ENCODE peak calls at places on chromosomes 13 and 19, in four cellular contexts. Q, X, M and T are unnamed samples.

GRCh38 chr13:110233181-110233641 is 73.7 kb downstream of the COL4A1 start:
- DNase-seq in X (peak; percentile 95), Q (peak; percentile 75), M (peak; percentile 68), T (no peak)

GRCh38 chr19:47023448-47023794 is 3.8 kb downstream of the NPAS1 start:
- DNase-seq in X (no peak), M (no peak), Q (no peak), T (no peak)

GRCh38 chr13:38348890-38349289 is 761 bp upstream of the UFM1 start:
- DNase-seq in Q (no peak), M (no peak), X (no peak), T (no peak)

GRCh38 chr19:56751078-56751489 is 79.5 kb upstream of the ZNF835 start:
- DNase-seq in Q (no peak), M (no peak), X (no peak), T (no peak)

GRCh38 chr13:106597190-106597589 is 29.3 kb upstream of the ARGLU1 start:
- DNase-seq in X (no peak), Q (no peak), M (peak; percentile 85), T (no peak)

GRCh38 chr13:99053636-99054233 is 75.9 kb upstream of the DOCK9 start:
- DNase-seq in M (no peak), X (no peak), Q (no peak), T (no peak)

GRCh38 chr13:43444085-43444484 is 342.7 kb downstream of the ENOX1 start:
- DNase-seq in X (no peak), M (no peak), Q (no peak), T (no peak)

GRCh38 chr19:40721140-40721486 is 4.2 kb downstream of the ITPKC start:
- DNase-seq in M (no peak), Q (no peak), X (no peak), T (no peak)

GRCh38 chr13:103156346-103156998 is 90.3 kb upstream of the SLC10A2 start:
- DNase-seq in Q (no peak), X (no peak), M (no peak), T (no peak)

GRCh38 chr19:35349614-35350521 is 2.2 kb downstream of the FFAR1 start:
- DNase-seq in X (no peak), Q (peak; percentile 68), M (no peak), T (no peak)

GRCh38 chr19:12791345-12792047 is at the start of gene JUNB:
- DNase-seq in Q (peak; percentile 99), M (peak; percentile 99), X (peak; percentile 98), T (peak; percentile 97)

GRCh38 chr19:57648336-57649003 is 15.5 kb downstream of the ZNF211 start:
- DNase-seq in Q (no peak), M (no peak), X (no peak), T (no peak)

GRCh38 chr13:32225494-32225931 is 89.7 kb downstream of the ZAR1L start:
- DNase-seq in X (peak; percentile 69), Q (no peak), M (no peak), T (no peak)

GRCh38 chr19:18091217-18091608 is 4.5 kb upstream of the IL12RB1 start:
- DNase-seq in M (peak; percentile 67), X (no peak), Q (no peak), T (peak; percentile 80)

GRCh38 chr13:48265217-48265815 is 32.3 kb downstream of the ITM2B start:
- DNase-seq in M (no peak), Q (no peak), X (no peak), T (no peak)

GRCh38 chr19:19531951-19532805 is 3.5 kb downstream of the YJEFN3 start:
- DNase-seq in Q (peak; percentile 97), X (peak; percentile 51), M (peak; percentile 86), T (peak; percentile 73)
- H3K4me1 ChIP-seq in Q (no peaks in the 10 kb centered on the region), X (no peaks in the 10 kb centered on the region), M (peaks cover 4% of the 10 kb centered on the region), T (peaks cover 12% of the 10 kb centered on the region)

DNA sequence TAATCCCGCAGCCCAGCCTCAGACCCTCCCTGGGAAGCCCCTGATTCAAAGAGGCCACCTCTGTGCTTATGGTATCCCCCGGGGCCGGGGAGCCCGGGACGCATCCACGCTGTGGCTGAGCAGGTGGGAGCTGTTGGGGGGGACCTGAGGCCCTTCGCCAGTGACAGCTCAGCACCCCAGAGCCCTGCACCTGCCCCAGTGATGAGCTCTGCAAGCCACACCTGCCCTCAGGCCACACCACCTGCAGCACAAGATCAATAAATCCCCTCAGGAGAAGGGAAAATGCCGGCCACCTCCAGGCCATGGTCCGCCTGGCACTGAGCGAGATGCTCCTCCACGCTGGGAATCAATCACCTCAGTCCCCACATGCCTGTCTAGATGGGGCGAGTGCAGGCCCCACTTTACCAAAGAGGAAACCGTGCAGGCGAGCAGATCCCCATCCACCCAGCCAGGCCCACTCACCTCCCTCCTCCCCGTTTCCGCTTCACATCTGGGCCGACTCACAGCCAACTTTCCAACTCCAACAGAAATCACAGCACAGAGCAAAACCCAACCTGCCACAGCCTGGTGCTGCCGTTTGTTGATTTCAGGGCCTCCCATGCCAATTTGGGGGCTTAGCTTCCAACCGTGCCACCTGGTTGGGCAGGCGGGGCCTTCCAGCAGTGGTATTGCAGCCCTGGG is 12.8 kb downstream of the MOB3A start:
- DNase-seq in X (no peak), M (no peak), Q (peak; percentile 71), T (peak; percentile 49)
- H3K4me1 ChIP-seq in X (no peaks in the 10 kb centered on the region), M (peaks cover 4% of the 10 kb centered on the region), Q (no peaks in the 10 kb centered on the region), T (peaks cover 68% of the 10 kb centered on the region)

GRCh38 chr13:27919934-27920676 is at the start of gene PDX1:
- DNase-seq in Q (no peak), X (no peak), M (no peak), T (no peak)

GRCh38 chr13:27921421-27921960 is 1.7 kb downstream of the PDX1 start:
- DNase-seq in X (no peak), M (no peak), Q (no peak), T (no peak)

GRCh38 chr13:27921961-27922910 is 2.4 kb downstream of the PDX1 start:
- DNase-seq in M (no peak), Q (no peak), X (no peak), T (no peak)

GRCh38 chr13:27919299-27919933 is 384 bp upstream of the PDX1 start:
- DNase-seq in M (no peak), Q (no peak), X (no peak), T (no peak)

DNA sequence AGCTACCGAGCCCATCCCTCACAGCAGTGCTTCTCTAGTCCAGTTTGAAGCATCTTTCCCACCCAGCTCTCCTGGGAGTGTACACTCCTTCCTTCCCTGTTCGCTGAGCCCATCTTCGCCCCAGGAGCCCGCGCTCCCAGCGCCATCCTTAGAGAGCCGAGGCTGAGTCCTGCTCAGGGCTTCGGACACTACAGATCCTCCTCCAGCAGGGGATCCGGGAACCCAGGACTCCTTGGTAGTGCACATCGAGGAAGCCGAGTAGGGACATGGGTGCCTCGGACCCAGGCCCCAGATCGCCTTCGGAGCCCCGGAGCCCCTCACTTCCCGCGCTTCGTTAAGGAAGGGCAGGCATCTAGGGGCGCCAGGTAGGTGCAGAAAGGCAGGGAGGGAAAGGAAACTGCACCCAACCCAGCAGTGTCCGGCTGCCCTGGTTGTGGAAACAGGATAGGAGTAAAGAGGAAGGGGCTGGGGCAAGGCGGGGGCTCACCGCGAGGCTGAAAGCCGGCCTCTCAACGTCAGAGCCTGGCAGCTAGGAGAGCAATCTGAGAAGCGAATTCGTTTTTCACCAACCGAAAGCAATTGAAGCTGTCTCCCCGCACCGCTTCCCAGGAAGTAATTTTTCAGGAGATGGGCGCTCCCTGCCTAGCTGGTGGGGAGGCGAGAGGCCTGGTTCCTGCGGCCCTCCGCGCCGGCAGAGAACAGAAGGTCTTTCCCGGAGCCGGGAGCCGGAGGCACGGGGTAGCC is 1.0 kb downstream of the PDX1 start:
- DNase-seq in X (peak; percentile 18), Q (no peak), M (no peak), T (no peak)
- H3K4me1 ChIP-seq in X (no peaks in the 10 kb centered on the region), Q (no peaks in the 10 kb centered on the region), M (peaks cover 15% of the 10 kb centered on the region), T (peaks cover 27% of the 10 kb centered on the region)

GRCh38 chr13:75794663-75795062 is 158.5 kb downstream of the LMO7 start:
- DNase-seq in M (no peak), Q (no peak), X (no peak), T (no peak)
- H3K4me1 ChIP-seq in M (peaks cover 4% of the 10 kb centered on the region), Q (no peaks in the 10 kb centered on the region), X (peaks cover 18% of the 10 kb centered on the region), T (no peaks in the 10 kb centered on the region)

GRCh38 chr19:6238256-6238642 is 41.5 kb downstream of the MLLT1 start:
- DNase-seq in X (no peak), M (no peak), Q (no peak), T (no peak)
- H3K4me1 ChIP-seq in X (peaks cover 27% of the 10 kb centered on the region), M (peaks cover 49% of the 10 kb centered on the region), Q (peaks cover 2% of the 10 kb centered on the region), T (peaks cover 10% of the 10 kb centered on the region)

GRCh38 chr13:51589793-51590192 is 5.5 kb downstream of the WDFY2 start:
- DNase-seq in Q (no peak), M (no peak), X (no peak), T (no peak)

GRCh38 chr13:51590966-51591627 is 6.8 kb downstream of the WDFY2 start:
- DNase-seq in X (peak; percentile 90), M (no peak), Q (no peak), T (no peak)

GRCh38 chr13:51599444-51600176 is 15.3 kb downstream of the WDFY2 start:
- DNase-seq in X (no peak), Q (no peak), M (no peak), T (no peak)

GRCh38 chr13:51590231-51590630 is 6.0 kb downstream of the WDFY2 start:
- DNase-seq in M (no peak), Q (no peak), X (no peak), T (no peak)

GRCh38 chr13:51594432-51594831 is 10.2 kb downstream of the WDFY2 start:
- DNase-seq in M (no peak), Q (no peak), X (no peak), T (no peak)
- H3K4me1 ChIP-seq in M (peaks cover 13% of the 10 kb centered on the region), Q (peaks cover 1% of the 10 kb centered on the region), X (peaks cover 14% of the 10 kb centered on the region), T (no peaks in the 10 kb centered on the region)

GRCh38 chr13:64127192-64127591 is 2711.5 kb upstream of the PCDH20 start:
- DNase-seq in X (no peak), Q (no peak), M (no peak), T (no peak)

GRCh38 chr13:64130170-64130569 is 2714.5 kb upstream of the PCDH20 start:
- DNase-seq in Q (peak; percentile 35), M (no peak), X (no peak), T (no peak)

GRCh38 chr13:64130600-64130999 is 2715.0 kb upstream of the PCDH20 start:
- DNase-seq in Q (no peak), M (no peak), X (no peak), T (no peak)

GRCh38 chr13:64127856-64128255 is 2712.2 kb upstream of the PCDH20 start:
- DNase-seq in M (no peak), Q (no peak), X (no peak), T (no peak)
- H3K4me1 ChIP-seq in M (no peaks in the 10 kb centered on the region), Q (no peaks in the 10 kb centered on the region), X (no peaks in the 10 kb centered on the region), T (no peaks in the 10 kb centered on the region)

GRCh38 chr13:46604226-46604968 is 51.4 kb downstream of the LRCH1 start:
- DNase-seq in Q (no peak), X (no peak), M (no peak), T (no peak)
- H3K4me1 ChIP-seq in Q (peaks cover 14% of the 10 kb centered on the region), X (peaks cover 8% of the 10 kb centered on the region), M (peaks cover 36% of the 10 kb centered on the region), T (peaks cover 15% of the 10 kb centered on the region)

GRCh38 chr19:33176670-33177416 is 17.3 kb upstream of the LRP3 start:
- DNase-seq in X (peak; percentile 99), Q (peak; percentile 98), M (peak; percentile 97), T (peak; percentile 93)
- H3K4me1 ChIP-seq in X (peaks cover 6% of the 10 kb centered on the region), Q (no peaks in the 10 kb centered on the region), M (peaks cover 11% of the 10 kb centered on the region), T (peaks cover 15% of the 10 kb centered on the region)